ENCODE peak calls at places on chromosomes 12 and 14, in eight cellular contexts. One of them, this sample, is unnamed.

GRCh38 chr12:74170645-74171477 is 366.8 kb upstream of the ATXN7L3B start:
- DNase-seq in Calu3: no peak
- DNase-seq in GM12865: no peak
- DNase-seq in activated CD4-positive, CD25-positive, alpha-beta regulatory T cell treated with anti-CD3 and anti-CD28 coated beads, Interleukin-2, amount 50 U/mL, for 72 hours: no peak
- DNase-seq in GM23248: no peak
- DNase-seq in SK-MEL-5: no peak
- DNase-seq in heart left ventricle: peak
- DNase-seq in GM19239: no peak
- DNase-seq in this sample: no peak

GRCh38 chr12:54522213-54522612 is 24.7 kb downstream of the NCKAP1L start:
- DNase-seq in Calu3: no peak
- DNase-seq in GM12865: no peak
- DNase-seq in activated CD4-positive, CD25-positive, alpha-beta regulatory T cell treated with anti-CD3 and anti-CD28 coated beads, Interleukin-2, amount 50 U/mL, for 72 hours: no peak
- DNase-seq in GM23248: peak
- DNase-seq in SK-MEL-5: no peak
- DNase-seq in heart left ventricle: no peak
- DNase-seq in GM19239: no peak
- DNase-seq in this sample: no peak

GRCh38 chr14:54189358-54190354 is 207.2 kb upstream of the CDKN3 start:
- DNase-seq in Calu3: peak
- DNase-seq in GM12865: no peak
- DNase-seq in activated CD4-positive, CD25-positive, alpha-beta regulatory T cell treated with anti-CD3 and anti-CD28 coated beads, Interleukin-2, amount 50 U/mL, for 72 hours: no peak
- DNase-seq in GM23248: peak
- DNase-seq in SK-MEL-5: peak
- DNase-seq in heart left ventricle: no peak
- DNase-seq in GM19239: no peak
- DNase-seq in this sample: no peak

GRCh38 chr12:11732023-11732422 is 82.5 kb downstream of the ETV6 start:
- DNase-seq in Calu3: no peak
- DNase-seq in GM12865: peak
- DNase-seq in activated CD4-positive, CD25-positive, alpha-beta regulatory T cell treated with anti-CD3 and anti-CD28 coated beads, Interleukin-2, amount 50 U/mL, for 72 hours: no peak
- DNase-seq in GM23248: no peak
- DNase-seq in SK-MEL-5: no peak
- DNase-seq in heart left ventricle: no peak
- DNase-seq in GM19239: no peak
- DNase-seq in this sample: no peak

GRCh38 chr12:116160196-116160595 is 117.3 kb downstream of the MED13L start:
- DNase-seq in Calu3: no peak
- DNase-seq in GM12865: no peak
- DNase-seq in activated CD4-positive, CD25-positive, alpha-beta regulatory T cell treated with anti-CD3 and anti-CD28 coated beads, Interleukin-2, amount 50 U/mL, for 72 hours: no peak
- DNase-seq in GM23248: peak
- DNase-seq in SK-MEL-5: no peak
- DNase-seq in heart left ventricle: no peak
- DNase-seq in GM19239: no peak
- DNase-seq in this sample: no peak

GRCh38 chr14:69963966-69964365 is 84.8 kb downstream of the SMOC1 start:
- DNase-seq in Calu3: no peak
- DNase-seq in GM12865: no peak
- DNase-seq in activated CD4-positive, CD25-positive, alpha-beta regulatory T cell treated with anti-CD3 and anti-CD28 coated beads, Interleukin-2, amount 50 U/mL, for 72 hours: no peak
- DNase-seq in GM23248: no peak
- DNase-seq in SK-MEL-5: no peak
- DNase-seq in heart left ventricle: no peak
- DNase-seq in GM19239: no peak
- DNase-seq in this sample: no peak

GRCh38 chr12:15971211-15971610 is 60.1 kb downstream of the DERA start:
- DNase-seq in Calu3: no peak
- DNase-seq in GM12865: no peak
- DNase-seq in activated CD4-positive, CD25-positive, alpha-beta regulatory T cell treated with anti-CD3 and anti-CD28 coated beads, Interleukin-2, amount 50 U/mL, for 72 hours: no peak
- DNase-seq in GM23248: no peak
- DNase-seq in SK-MEL-5: no peak
- DNase-seq in heart left ventricle: no peak
- DNase-seq in GM19239: no peak
- DNase-seq in this sample: no peak

GRCh38 chr12:125518074-125518473 is 452.8 kb downstream of the AACS start:
- DNase-seq in Calu3: peak
- DNase-seq in GM12865: no peak
- DNase-seq in activated CD4-positive, CD25-positive, alpha-beta regulatory T cell treated with anti-CD3 and anti-CD28 coated beads, Interleukin-2, amount 50 U/mL, for 72 hours: no peak
- DNase-seq in GM23248: no peak
- DNase-seq in SK-MEL-5: peak
- DNase-seq in heart left ventricle: no peak
- DNase-seq in GM19239: no peak
- DNase-seq in this sample: no peak

GRCh38 chr12:45292486-45293195 is 76.7 kb downstream of the ANO6 start:
- DNase-seq in Calu3: no peak
- DNase-seq in GM12865: no peak
- DNase-seq in activated CD4-positive, CD25-positive, alpha-beta regulatory T cell treated with anti-CD3 and anti-CD28 coated beads, Interleukin-2, amount 50 U/mL, for 72 hours: no peak
- DNase-seq in GM23248: no peak
- DNase-seq in SK-MEL-5: no peak
- DNase-seq in heart left ventricle: peak
- DNase-seq in GM19239: no peak
- DNase-seq in this sample: no peak

GRCh38 chr14:37595809-37596595 is 573 bp downstream of the TTC6 start:
- DNase-seq in Calu3: peak
- DNase-seq in GM12865: peak
- DNase-seq in activated CD4-positive, CD25-positive, alpha-beta regulatory T cell treated with anti-CD3 and anti-CD28 coated beads, Interleukin-2, amount 50 U/mL, for 72 hours: no peak
- DNase-seq in GM23248: peak
- DNase-seq in SK-MEL-5: no peak
- DNase-seq in heart left ventricle: no peak
- DNase-seq in GM19239: no peak
- DNase-seq in this sample: no peak

GRCh38 chr12:53551889-53552291 is 44.6 kb upstream of the NPFF start:
- DNase-seq in Calu3: no peak
- DNase-seq in GM12865: no peak
- DNase-seq in activated CD4-positive, CD25-positive, alpha-beta regulatory T cell treated with anti-CD3 and anti-CD28 coated beads, Interleukin-2, amount 50 U/mL, for 72 hours: no peak
- DNase-seq in GM23248: no peak
- DNase-seq in SK-MEL-5: peak
- DNase-seq in heart left ventricle: no peak
- DNase-seq in GM19239: no peak
- DNase-seq in this sample: no peak

GRCh38 chr12:108668532-108668931 is 34.8 kb upstream of the SELPLG start:
- DNase-seq in Calu3: no peak
- DNase-seq in GM12865: no peak
- DNase-seq in activated CD4-positive, CD25-positive, alpha-beta regulatory T cell treated with anti-CD3 and anti-CD28 coated beads, Interleukin-2, amount 50 U/mL, for 72 hours: no peak
- DNase-seq in GM23248: peak
- DNase-seq in SK-MEL-5: no peak
- DNase-seq in heart left ventricle: no peak
- DNase-seq in GM19239: no peak
- DNase-seq in this sample: no peak

GRCh38 chr12:93790472-93791152 is 113.4 kb downstream of the CRADD start:
- DNase-seq in Calu3: peak
- DNase-seq in GM12865: no peak
- DNase-seq in activated CD4-positive, CD25-positive, alpha-beta regulatory T cell treated with anti-CD3 and anti-CD28 coated beads, Interleukin-2, amount 50 U/mL, for 72 hours: no peak
- DNase-seq in GM23248: peak
- DNase-seq in SK-MEL-5: no peak
- DNase-seq in heart left ventricle: no peak
- DNase-seq in GM19239: no peak
- DNase-seq in this sample: no peak

GRCh38 chr12:14694145-14694544 is 2.3 kb downstream of the GUCY2C start:
- DNase-seq in Calu3: no peak
- DNase-seq in GM12865: no peak
- DNase-seq in activated CD4-positive, CD25-positive, alpha-beta regulatory T cell treated with anti-CD3 and anti-CD28 coated beads, Interleukin-2, amount 50 U/mL, for 72 hours: no peak
- DNase-seq in GM23248: no peak
- DNase-seq in SK-MEL-5: no peak
- DNase-seq in heart left ventricle: no peak
- DNase-seq in GM19239: no peak
- DNase-seq in this sample: no peak

GRCh38 chr12:22271036-22271435 is 63.5 kb downstream of the ST8SIA1 start:
- DNase-seq in Calu3: no peak
- DNase-seq in GM12865: no peak
- DNase-seq in activated CD4-positive, CD25-positive, alpha-beta regulatory T cell treated with anti-CD3 and anti-CD28 coated beads, Interleukin-2, amount 50 U/mL, for 72 hours: no peak
- DNase-seq in GM23248: peak
- DNase-seq in SK-MEL-5: no peak
- DNase-seq in heart left ventricle: no peak
- DNase-seq in GM19239: no peak
- DNase-seq in this sample: no peak

GRCh38 chr14:25049559-25050493 is at the start of gene STXBP6:
- DNase-seq in Calu3: peak
- DNase-seq in GM12865: peak
- DNase-seq in activated CD4-positive, CD25-positive, alpha-beta regulatory T cell treated with anti-CD3 and anti-CD28 coated beads, Interleukin-2, amount 50 U/mL, for 72 hours: no peak
- DNase-seq in GM23248: peak
- DNase-seq in SK-MEL-5: peak
- DNase-seq in heart left ventricle: peak
- DNase-seq in GM19239: no peak
- DNase-seq in this sample: no peak

GRCh38 chr14:101878222-101879211 is 85.9 kb upstream of the DYNC1H1 start:
- DNase-seq in Calu3: no peak
- DNase-seq in GM12865: peak
- DNase-seq in activated CD4-positive, CD25-positive, alpha-beta regulatory T cell treated with anti-CD3 and anti-CD28 coated beads, Interleukin-2, amount 50 U/mL, for 72 hours: no peak
- DNase-seq in GM23248: no peak
- DNase-seq in SK-MEL-5: no peak
- DNase-seq in heart left ventricle: no peak
- DNase-seq in GM19239: no peak
- DNase-seq in this sample: no peak

GRCh38 chr14:97602438-97603117 is 805.4 kb downstream of the VRK1 start:
- DNase-seq in Calu3: no peak
- DNase-seq in GM12865: peak
- DNase-seq in activated CD4-positive, CD25-positive, alpha-beta regulatory T cell treated with anti-CD3 and anti-CD28 coated beads, Interleukin-2, amount 50 U/mL, for 72 hours: peak
- DNase-seq in GM23248: no peak
- DNase-seq in SK-MEL-5: no peak
- DNase-seq in heart left ventricle: no peak
- DNase-seq in GM19239: no peak
- DNase-seq in this sample: peak

GRCh38 chr12:26196424-26196722 is 1.0 kb downstream of the SSPN start:
- DNase-seq in Calu3: no peak
- DNase-seq in GM12865: no peak
- DNase-seq in activated CD4-positive, CD25-positive, alpha-beta regulatory T cell treated with anti-CD3 and anti-CD28 coated beads, Interleukin-2, amount 50 U/mL, for 72 hours: no peak
- DNase-seq in GM23248: peak
- DNase-seq in SK-MEL-5: no peak
- DNase-seq in heart left ventricle: no peak
- DNase-seq in GM19239: no peak
- DNase-seq in this sample: no peak

GRCh38 chr14:94048676-94049624 is 22.8 kb downstream of the OTUB2 start:
- DNase-seq in Calu3: no peak
- DNase-seq in GM12865: no peak
- DNase-seq in activated CD4-positive, CD25-positive, alpha-beta regulatory T cell treated with anti-CD3 and anti-CD28 coated beads, Interleukin-2, amount 50 U/mL, for 72 hours: no peak
- DNase-seq in GM23248: no peak
- DNase-seq in SK-MEL-5: no peak
- DNase-seq in heart left ventricle: no peak
- DNase-seq in GM19239: no peak
- DNase-seq in this sample: no peak

GRCh38 chr12:87807127-87807526 is 222.1 kb downstream of the C12orf50 start:
- DNase-seq in Calu3: no peak
- DNase-seq in GM12865: no peak
- DNase-seq in activated CD4-positive, CD25-positive, alpha-beta regulatory T cell treated with anti-CD3 and anti-CD28 coated beads, Interleukin-2, amount 50 U/mL, for 72 hours: no peak
- DNase-seq in GM23248: peak
- DNase-seq in SK-MEL-5: no peak
- DNase-seq in heart left ventricle: no peak
- DNase-seq in GM19239: no peak
- DNase-seq in this sample: no peak

GRCh38 chr14:33120341-33120740 is 181.7 kb downstream of the NPAS3 start:
- DNase-seq in Calu3: no peak
- DNase-seq in GM12865: no peak
- DNase-seq in activated CD4-positive, CD25-positive, alpha-beta regulatory T cell treated with anti-CD3 and anti-CD28 coated beads, Interleukin-2, amount 50 U/mL, for 72 hours: no peak
- DNase-seq in GM23248: peak
- DNase-seq in SK-MEL-5: no peak
- DNase-seq in heart left ventricle: no peak
- DNase-seq in GM19239: no peak
- DNase-seq in this sample: no peak

GRCh38 chr12:88553941-88554658 is 26.2 kb downstream of the KITLG start:
- DNase-seq in Calu3: peak
- DNase-seq in GM12865: no peak
- DNase-seq in activated CD4-positive, CD25-positive, alpha-beta regulatory T cell treated with anti-CD3 and anti-CD28 coated beads, Interleukin-2, amount 50 U/mL, for 72 hours: no peak
- DNase-seq in GM23248: peak
- DNase-seq in SK-MEL-5: peak
- DNase-seq in heart left ventricle: no peak
- DNase-seq in GM19239: no peak
- DNase-seq in this sample: no peak